ENCODE peak calls at places on chromosomes 12 and 14, in four cellular contexts. O is WTC11, G is K562, A is SK-N-SH. S is an unnamed sample.

GRCh38 chr14:41718477-41719166 is 111.9 kb downstream of the LRFN5 start:
- DNase-seq in O (no peak), G (no peak), A (no peak), S (no peak)

GRCh38 chr12:98002887-98003493 is 512.4 kb upstream of the TMPO start:
- DNase-seq in O (peak), G (peak), A (peak), S (peak)

GRCh38 chr14:52792097-52792415 is 649 bp upstream of the GNPNAT1 start:
- DNase-seq in O (no peak), G (no peak), A (no peak), S (no peak)

GRCh38 chr14:50830932-50831703 is at the start of gene NIN:
- DNase-seq in O (peak), G (peak), A (peak), S (peak)

GRCh38 chr14:77102154-77102553 is 4.1 kb downstream of the CIPC start:
- DNase-seq in O (no peak), G (no peak), A (no peak), S (no peak)

GRCh38 chr14:54637829-54638446 is 71.0 kb downstream of the SAMD4A start:
- DNase-seq in O (no peak), G (no peak), A (no peak), S (no peak)

GRCh38 chr12:128449146-128449894 is 182.3 kb downstream of the TMEM132C start:
- DNase-seq in O (no peak), G (no peak), A (peak), S (no peak)

GRCh38 chr12:104263580-104264358 is 39.8 kb upstream of the EID3 start:
- DNase-seq in O (no peak), G (no peak), A (peak), S (no peak)

GRCh38 chr12:114681149-114681849 is 2.7 kb downstream of the TBX3 start:
- DNase-seq in O (no peak), G (no peak), A (no peak), S (no peak)

GRCh38 chr12:102702447-102703114 is 214.5 kb downstream of the PAH start:
- DNase-seq in O (peak), G (peak), A (peak), S (peak)

GRCh38 chr12:11431486-11431885 is 36.1 kb upstream of the PRB2 start:
- DNase-seq in O (no peak), G (no peak), A (no peak), S (no peak)

GRCh38 chr12:52518574-52519469 is 1.4 kb downstream of the KRT5 start:
- DNase-seq in O (no peak), G (no peak), A (no peak), S (no peak)

GRCh38 chr12:48156648-48157015 is 683 bp downstream of the ASB8 start:
- DNase-seq in O (no peak), G (no peak), A (no peak), S (no peak)

GRCh38 chr14:91997492-91997891 is 42.4 kb downstream of the TRIP11 start:
- DNase-seq in O (no peak), G (peak), A (no peak), S (no peak)

GRCh38 chr12:121580959-121581680 is at the start of gene KDM2B:
- DNase-seq in O (no peak), G (peak), A (peak), S (peak)

GRCh38 chr14:105043656-105044055 is 21.6 kb downstream of the GPR132 start:
- DNase-seq in O (no peak), G (no peak), A (no peak), S (no peak)

GRCh38 chr12:71804505-71804904 is 35.1 kb upstream of the TBC1D15 start:
- DNase-seq in O (peak), G (no peak), A (no peak), S (no peak)
- TF ChIP-seq FOXJ3 in O (no peak), G (no peak), A (no peak), S (no peak)

DNA sequence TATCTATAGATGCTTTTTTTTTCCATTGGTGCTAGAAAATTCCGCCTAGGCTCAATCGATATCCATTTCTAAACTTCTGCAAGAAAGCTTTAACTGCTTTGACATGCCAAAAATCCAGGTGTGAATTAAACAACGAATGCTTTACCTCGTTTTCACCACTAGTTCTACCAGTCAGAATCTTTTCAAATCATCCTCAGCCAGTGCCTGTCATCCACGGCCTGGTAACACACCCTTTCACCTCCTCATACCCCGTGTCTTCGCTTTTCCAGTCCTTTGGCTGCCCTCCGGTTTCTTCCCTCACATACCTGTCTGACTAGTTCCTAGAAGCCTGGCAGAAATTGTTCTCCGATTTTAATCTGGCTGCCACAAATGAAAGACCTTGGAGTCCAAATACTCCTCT is 1.4 kb upstream of the PHC1 start:
- DNase-seq in O (peak), G (peak), A (peak), S (no peak)
- TF ChIP-seq FOXJ3 in O (no peak), G (no peak), A (no peak), S (no peak)

DNA sequence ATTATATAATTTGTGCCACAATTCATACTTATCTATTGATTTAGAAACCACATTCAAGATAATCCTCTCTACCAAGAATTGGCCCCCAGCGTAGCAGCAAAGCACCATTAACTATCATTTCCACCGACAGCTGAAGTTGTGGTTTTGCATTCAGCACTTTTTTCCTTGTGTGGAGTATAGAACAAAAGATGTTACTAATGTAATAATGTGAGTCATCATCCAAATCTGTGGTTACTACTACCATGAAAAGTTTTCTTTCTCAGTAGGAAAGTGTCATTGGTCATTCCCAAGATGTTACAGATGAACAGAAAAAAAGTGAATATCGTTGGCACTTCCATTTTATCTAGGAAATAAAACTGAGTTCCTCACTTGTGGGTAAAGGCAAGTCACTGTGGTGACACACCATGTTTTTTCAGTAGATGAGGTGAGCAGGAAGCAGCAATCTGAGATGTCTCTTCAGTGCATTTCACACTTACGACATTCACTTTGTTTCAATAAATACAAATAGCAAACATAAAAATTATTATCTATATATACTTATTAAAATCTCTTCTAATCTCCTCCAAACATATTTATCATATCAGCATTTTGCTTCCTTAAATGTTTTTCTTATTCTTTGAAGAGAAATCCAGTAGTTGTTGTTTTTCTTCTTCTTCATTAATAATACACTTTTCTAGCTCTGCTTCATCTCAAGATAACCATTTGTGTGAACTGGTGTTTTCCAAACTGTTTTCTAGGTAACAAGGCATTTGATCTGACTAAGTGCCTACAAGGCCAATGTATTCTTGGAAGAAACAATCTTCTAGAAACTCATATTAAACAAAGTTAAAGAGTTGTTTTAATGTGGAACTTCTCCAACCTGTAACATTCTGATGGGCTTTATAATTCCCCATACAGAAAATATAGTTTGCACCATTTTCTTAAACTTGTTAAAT is 30.5 kb upstream of the IFNG start:
- DNase-seq in O (no peak), G (no peak), A (no peak), S (no peak)
- TF ChIP-seq FOXJ3 in O (no peak), G (no peak), A (no peak), S (no peak)

GRCh38 chr14:75558440-75558839 is 20.0 kb upstream of the FLVCR2 start:
- DNase-seq in O (no peak), G (no peak), A (no peak), S (no peak)
- TF ChIP-seq FOXJ3 in O (no peak), G (no peak), A (no peak), S (no peak)

GRCh38 chr14:25121342-25122129 is 71.6 kb upstream of the STXBP6 start:
- DNase-seq in O (no peak), G (no peak), A (no peak), S (peak)
- TF ChIP-seq FOXJ3 in O (no peak), G (no peak), A (no peak), S (no peak)

DNA sequence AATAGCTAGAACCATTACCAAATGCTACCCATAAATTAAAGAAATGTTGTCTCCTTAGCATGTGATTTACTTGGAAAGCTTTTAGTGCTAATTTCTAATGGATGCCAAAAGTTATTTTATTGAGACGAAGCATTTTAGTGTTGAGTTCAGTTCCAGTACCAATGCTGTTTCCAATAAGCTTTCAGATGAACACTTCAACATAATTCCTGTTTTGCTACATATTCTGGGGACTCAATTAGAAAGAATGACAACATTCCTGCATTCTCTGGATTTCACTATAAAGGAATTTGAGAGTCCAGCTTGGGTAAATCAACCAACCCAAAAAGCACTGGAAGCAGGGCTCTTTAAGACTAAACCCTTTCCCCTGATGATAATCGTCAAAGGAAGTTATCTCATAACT is 352.9 kb upstream of the TMTC1 start:
- DNase-seq in O (no peak), G (no peak), A (no peak), S (no peak)
- TF ChIP-seq FOXJ3 in O (no peak), G (no peak), A (no peak), S (no peak)

DNA sequence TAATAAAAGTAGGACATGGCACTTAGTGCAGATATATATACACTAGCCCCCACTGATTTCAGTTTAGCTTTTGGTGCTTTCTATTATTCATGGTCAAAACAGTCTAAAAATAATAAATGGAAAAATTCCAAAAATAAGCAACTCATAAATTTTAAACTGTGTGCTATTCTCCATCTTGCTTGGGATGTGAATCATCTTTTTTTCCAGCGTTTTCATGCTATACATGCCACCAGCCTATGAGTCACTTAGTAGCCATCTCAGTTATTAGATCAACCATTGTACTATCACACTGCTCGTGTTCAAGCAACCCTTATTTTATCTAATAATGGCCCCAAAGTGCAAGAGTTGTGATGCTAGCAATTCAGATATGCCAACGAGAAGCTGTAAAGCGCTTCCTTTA is 73.9 kb upstream of the KRR1 start:
- DNase-seq in O (no peak), G (no peak), A (no peak), S (no peak)
- TF ChIP-seq FOXJ3 in O (no peak), G (no peak), A (no peak), S (no peak)

S was measured in HepG2.